ENCODE peak calls at places on chromosome 22, in five cellular contexts. One of them, this sample, is unnamed.

GRCh38 chr22:29742319-29742718 is 22.5 kb downstream of the CABP7 start:
- DNase-seq in esophagus muscularis mucosa: no peak
- DNase-seq in fibroblast of lung: no peak
- DNase-seq in foreskin fibroblast: no peak
- DNase-seq in activated T-cell treated with anti-CD3 and anti-CD28 coated beads for 1 hour: no peak
- DNase-seq in this sample: no peak

GRCh38 chr22:44668190-44668885 is 33.7 kb upstream of the PRR5 start:
- DNase-seq in foreskin fibroblast: no peak
- DNase-seq in fibroblast of lung: no peak
- DNase-seq in esophagus muscularis mucosa: no peak
- DNase-seq in activated T-cell treated with anti-CD3 and anti-CD28 coated beads for 1 hour: peak; percentile 13
- DNase-seq in this sample: peak; percentile 75

GRCh38 chr22:31343235-31344191 is 2.6 kb downstream of the PATZ1 start:
- DNase-seq in foreskin fibroblast: peak; percentile 67
- DNase-seq in esophagus muscularis mucosa: no peak
- DNase-seq in activated T-cell treated with anti-CD3 and anti-CD28 coated beads for 1 hour: no peak
- DNase-seq in fibroblast of lung: no peak
- DNase-seq in this sample: peak; percentile 63

GRCh38 chr22:24406322-24407277 is 20.8 kb upstream of the ADORA2A start:
- DNase-seq in activated T-cell treated with anti-CD3 and anti-CD28 coated beads for 1 hour: no peak
- DNase-seq in foreskin fibroblast: no peak
- DNase-seq in esophagus muscularis mucosa: no peak
- DNase-seq in fibroblast of lung: no peak
- DNase-seq in this sample: no peak

GRCh38 chr22:33971561-33971961 is 51.3 kb upstream of the LARGE1 start:
- DNase-seq in fibroblast of lung: no peak
- DNase-seq in activated T-cell treated with anti-CD3 and anti-CD28 coated beads for 1 hour: no peak
- DNase-seq in esophagus muscularis mucosa: no peak
- DNase-seq in foreskin fibroblast: no peak
- DNase-seq in this sample: no peak

GRCh38 chr22:28885939-28886338 is 2.6 kb downstream of the ZNRF3 start:
- DNase-seq in activated T-cell treated with anti-CD3 and anti-CD28 coated beads for 1 hour: no peak
- DNase-seq in esophagus muscularis mucosa: no peak
- DNase-seq in fibroblast of lung: peak; percentile 14
- DNase-seq in foreskin fibroblast: no peak
- DNase-seq in this sample: no peak

GRCh38 chr22:30262917-30263741 is 3.5 kb downstream of the OSM start:
- DNase-seq in esophagus muscularis mucosa: no peak
- DNase-seq in foreskin fibroblast: peak; percentile 76
- DNase-seq in activated T-cell treated with anti-CD3 and anti-CD28 coated beads for 1 hour: peak; percentile 78
- DNase-seq in fibroblast of lung: peak; percentile 57
- DNase-seq in this sample: peak; percentile 95

GRCh38 chr22:42316988-42317387 is 46.5 kb upstream of the TCF20 start:
- DNase-seq in activated T-cell treated with anti-CD3 and anti-CD28 coated beads for 1 hour: no peak
- DNase-seq in esophagus muscularis mucosa: no peak
- DNase-seq in fibroblast of lung: peak; percentile 71
- DNase-seq in foreskin fibroblast: peak; percentile 36
- DNase-seq in this sample: no peak

This sample was measured in nephron progenitor cell.